ENCODE peak calls at places on chromosomes 16 and 17, in six cellular contexts. Z is RWPE1; V is T-helper 9 cell; I is CD8-positive, alpha-beta memory T cell; F is Karpas-422; U is left colon. B is an unnamed sample.

GRCh38 chr17:17723354-17724261 is 42.4 kb downstream of the RAI1 start:
- DNase-seq in Z (no peak), V (peak; percentile 17), I (no peak), F (no peak), U (no peak), B (no peak)

GRCh38 chr16:71963125-71963875 is 36.9 kb downstream of the PKD1L3 start:
- DNase-seq in Z (no peak), V (no peak), I (no peak), F (no peak), U (no peak), B (no peak)

GRCh38 chr16:81601008-81601428 is 156.4 kb downstream of the CMIP start:
- DNase-seq in Z (peak; percentile 96), V (no peak), I (no peak), F (no peak), U (no peak), B (peak; percentile 33)

GRCh38 chr16:78289368-78289767 is 189.9 kb downstream of the WWOX start:
- DNase-seq in Z (no peak), V (no peak), I (no peak), F (no peak), U (no peak), B (peak; percentile 82)

GRCh38 chr17:82212331-82213250 is at the start of gene CCDC57:
- DNase-seq in Z (peak; percentile 76), V (no peak), I (peak; percentile 74), F (peak; percentile 93), U (peak; percentile 75), B (no peak)

GRCh38 chr17:80883831-80884735 is 107.6 kb upstream of the CHMP6 start:
- DNase-seq in Z (no peak), V (no peak), I (peak; percentile 39), F (no peak), U (peak; percentile 10), B (no peak)

GRCh38 chr16:75621170-75621477 is 2.0 kb downstream of the ADAT1 start:
- DNase-seq in Z (peak; percentile 18), V (no peak), I (no peak), F (peak; percentile 56), U (no peak), B (peak; percentile 49)

GRCh38 chr16:14502932-14503741 is 126.9 kb downstream of the PARN start:
- DNase-seq in Z (peak; percentile 35), V (no peak), I (no peak), F (no peak), U (no peak), B (peak; percentile 95)

GRCh38 chr16:59586331-59586730 is 852.2 kb upstream of the GOT2 start:
- DNase-seq in Z (no peak), V (no peak), I (no peak), F (no peak), U (no peak), B (no peak)

GRCh38 chr16:60438894-60439293 is 1597.3 kb downstream of the CDH8 start:
- DNase-seq in Z (no peak), V (no peak), I (no peak), F (no peak), U (no peak), B (no peak)

GRCh38 chr17:17182601-17183136 is 23.5 kb downstream of the PLD6 start:
- DNase-seq in Z (no peak), V (no peak), I (no peak), F (no peak), U (no peak), B (no peak)

GRCh38 chr17:72657467-72658317 is 434.8 kb downstream of the SLC39A11 start:
- DNase-seq in Z (no peak), V (no peak), I (no peak), F (peak; percentile 54), U (no peak), B (peak; percentile 41)

GRCh38 chr17:81112461-81112860 is 52.8 kb upstream of the PVALEF start:
- DNase-seq in Z (no peak), V (no peak), I (no peak), F (no peak), U (no peak), B (no peak)

GRCh38 chr17:4600563-4600962 is 16.2 kb downstream of the SMTNL2 start:
- DNase-seq in Z (no peak), V (no peak), I (no peak), F (no peak), U (no peak), B (no peak)